ENCODE peak calls at places on chromosomes 12 and 14, in five cellular contexts. Q is A172; I is stimulated activated CD4-positive, alpha-beta T cell treated with anti-CD3 and anti-CD28 coated beads, Interleukin-15, amount 100 ng/mL, for 1 hour; R is ascending aorta; A is ovary. J is an unnamed sample.
A peak's percentile ranks its signal among the peaks of the same experiment; 100 is the strongest.

GRCh38 chr12:100733817-100734593 is 60.6 kb upstream of the ANO4 start:
- DNase-seq in Q (peak; percentile 33), I (no peak), R (no peak), A (no peak), J (no peak)

GRCh38 chr12:93678779-93679178 is 1.6 kb downstream of the CRADD start:
- DNase-seq in Q (no peak), I (no peak), R (no peak), A (no peak), J (no peak)

GRCh38 chr14:61188936-61189808 is 92.0 kb downstream of the TMEM30B start:
- DNase-seq in Q (no peak), I (no peak), R (no peak), A (peak; percentile 77), J (peak; percentile 78)

GRCh38 chr14:43522191-43522590 is 984.9 kb downstream of the FSCB start:
- DNase-seq in Q (no peak), I (no peak), R (no peak), A (no peak), J (no peak)

GRCh38 chr14:100872641-100873071 is 30.9 kb downstream of the RTL1 start:
- DNase-seq in Q (no peak), I (no peak), R (no peak), A (peak; percentile 40), J (no peak)

GRCh38 chr14:30915596-30915995 is 41.2 kb downstream of the COCH start:
- DNase-seq in Q (no peak), I (no peak), R (no peak), A (no peak), J (no peak)

GRCh38 chr14:81211844-81212243 is 8.9 kb downstream of the GTF2A1 start:
- DNase-seq in Q (no peak), I (no peak), R (no peak), A (no peak), J (peak; percentile 65)

GRCh38 chr12:13950502-13950901 is 30.9 kb downstream of the GRIN2B start:
- DNase-seq in Q (no peak), I (no peak), R (no peak), A (no peak), J (no peak)

GRCh38 chr12:22410497-22410896 is 76.0 kb upstream of the ST8SIA1 start:
- DNase-seq in Q (no peak), I (no peak), R (no peak), A (no peak), J (no peak)

GRCh38 chr14:34826661-34827060 is 48.5 kb downstream of the BAZ1A start:
- DNase-seq in Q (peak; percentile 6), I (no peak), R (no peak), A (no peak), J (peak; percentile 78)

GRCh38 chr12:74964390-74964789 is 245.2 kb downstream of the KCNC2 start:
- DNase-seq in Q (no peak), I (no peak), R (no peak), A (no peak), J (no peak)

GRCh38 chr12:27602516-27602915 is 78.5 kb downstream of the PPFIBP1 start:
- DNase-seq in Q (no peak), I (no peak), R (no peak), A (no peak), J (no peak)

GRCh38 chr14:89365071-89365801 is 51.8 kb downstream of the FOXN3 start:
- DNase-seq in Q (no peak), I (peak; percentile 9), R (no peak), A (no peak), J (no peak)

GRCh38 chr12:65853489-65854157 is 29.3 kb downstream of the HMGA2 start:
- DNase-seq in Q (peak; percentile 17), I (no peak), R (no peak), A (no peak), J (peak; percentile 76)

GRCh38 chr14:55781046-55781445 is 201.0 kb downstream of the KTN1 start:
- DNase-seq in Q (no peak), I (no peak), R (no peak), A (no peak), J (peak; percentile 18)

GRCh38 chr12:51589060-51589459 is 2.0 kb upstream of the SCN8A start:
- DNase-seq in Q (no peak), I (no peak), R (no peak), A (no peak), J (peak; percentile 37)

GRCh38 chr14:100645200-100645985 is 58.2 kb upstream of the BEGAIN start:
- DNase-seq in Q (peak; percentile 63), I (peak; percentile 58), R (no peak), A (peak; percentile 82), J (peak; percentile 53)

GRCh38 chr14:104972301-104973211 is 5.6 kb downstream of the AHNAK2 start:
- DNase-seq in Q (peak; percentile 83), I (no peak), R (no peak), A (peak; percentile 73), J (peak; percentile 54)

GRCh38 chr12:119301367-119301766 is 33.2 kb upstream of the CCDC60 start:
- DNase-seq in Q (no peak), I (no peak), R (no peak), A (no peak), J (no peak)